ENCODE peak calls at places on chromosomes 7 and 10, in four cellular contexts. P, K, M and B are unnamed samples.

GRCh38 chr7:4931932-4932331 is 27.1 kb downstream of the MMD2 start:
- DNase-seq in P (peak; percentile 26), K (peak; percentile 7), M (peak; percentile 60), B (peak; percentile 37)

GRCh38 chr10:133013478-133013877 is 71.1 kb upstream of the CFAP46 start:
- DNase-seq in P (no peak), K (no peak), M (no peak), B (no peak)

GRCh38 chr10:22251751-22252285 is 34.0 kb upstream of the EBLN1 start:
- DNase-seq in P (no peak), K (no peak), M (peak; percentile 70), B (no peak)

GRCh38 chr7:30791126-30791525 is 19.9 kb downstream of the MINDY4 start:
- DNase-seq in P (no peak), K (peak; percentile 46), M (peak; percentile 54), B (no peak)

GRCh38 chr10:108358912-108359311 is 1194.4 kb upstream of the SORCS1 start:
- DNase-seq in P (no peak), K (no peak), M (no peak), B (peak; percentile 2)

GRCh38 chr7:92782236-92782635 is 54.1 kb downstream of the CDK6 start:
- DNase-seq in P (no peak), K (no peak), M (no peak), B (no peak)

GRCh38 chr7:35411331-35411730 is 157.4 kb upstream of the TBX20 start:
- DNase-seq in P (no peak), K (no peak), M (no peak), B (no peak)

GRCh38 chr7:159218216-159219006 is 73.7 kb upstream of the VIPR2 start:
- DNase-seq in P (no peak), K (no peak), M (peak; percentile 42), B (no peak)

GRCh38 chr7:3453398-3453797 is 152.3 kb downstream of the SDK1 start:
- DNase-seq in P (no peak), K (no peak), M (no peak), B (no peak)

GRCh38 chr7:155020996-155021395 is 18.1 kb upstream of the PAXIP1 start:
- DNase-seq in P (no peak), K (no peak), M (peak; percentile 42), B (no peak)

GRCh38 chr7:3607847-3608246 is 306.8 kb downstream of the SDK1 start:
- DNase-seq in P (no peak), K (no peak), M (no peak), B (no peak)

GRCh38 chr7:117124585-117125220 is 171.4 kb downstream of the ST7 start:
- DNase-seq in P (peak; percentile 90), K (peak; percentile 71), M (no peak), B (peak; percentile 95)

GRCh38 chr10:109912335-109913282 is 10.7 kb downstream of the XPNPEP1 start:
- DNase-seq in P (no peak), K (no peak), M (no peak), B (no peak)

GRCh38 chr7:137818036-137818435 is 28.7 kb downstream of the DGKI start:
- DNase-seq in P (no peak), K (no peak), M (no peak), B (no peak)

GRCh38 chr7:45574521-45575500 is 643 bp downstream of the ADCY1 start:
- DNase-seq in P (no peak), K (peak; percentile 58), M (peak; percentile 64), B (peak; percentile 35)

GRCh38 chr7:153518201-153518984 is 533.8 kb upstream of the DPP6 start:
- DNase-seq in P (no peak), K (no peak), M (no peak), B (no peak)

GRCh38 chr10:96638120-96638519 is 51.3 kb upstream of the TM9SF3 start:
- DNase-seq in P (no peak), K (no peak), M (no peak), B (no peak)

GRCh38 chr10:43205681-43206390 is 61.0 kb downstream of the RASGEF1A start:
- DNase-seq in P (no peak), K (no peak), M (peak; percentile 40), B (no peak)

GRCh38 chr7:155458317-155459132 is 596 bp downstream of the EN2 start:
- DNase-seq in P (no peak), K (no peak), M (no peak), B (no peak)

GRCh38 chr10:125778556-125778955 is 2.9 kb upstream of the MMP21 start:
- DNase-seq in P (no peak), K (no peak), M (peak; percentile 10), B (no peak)

GRCh38 chr10:71623098-71623985 is 96.2 kb downstream of the C10orf105 start:
- DNase-seq in P (no peak), K (peak; percentile 83), M (no peak), B (no peak)

GRCh38 chr7:137757146-137757925 is 89.4 kb downstream of the DGKI start:
- DNase-seq in P (no peak), K (no peak), M (no peak), B (no peak)

GRCh38 chr10:81546243-81546642 is 328.8 kb upstream of the NRG3 start:
- DNase-seq in P (no peak), K (no peak), M (no peak), B (no peak)

GRCh38 chr10:124073642-124074377 is 19.6 kb downstream of the CHST15 start:
- DNase-seq in P (no peak), K (no peak), M (no peak), B (no peak)

GRCh38 chr10:70925377-70926214 is 37.2 kb upstream of the PCBD1 start:
- DNase-seq in P (no peak), K (peak; percentile 83), M (peak; percentile 91), B (no peak)

GRCh38 chr10:132829403-132829802 is 43.5 kb upstream of the NKX6-2 start:
- DNase-seq in P (no peak), K (no peak), M (no peak), B (no peak)

GRCh38 chr10:58220769-58221448 is 46.8 kb downstream of the IPMK start:
- DNase-seq in P (no peak), K (no peak), M (no peak), B (no peak)

GRCh38 chr7:73766556-73767229 is 3.4 kb downstream of the CLDN3 start:
- DNase-seq in P (no peak), K (no peak), M (no peak), B (no peak)

GRCh38 chr10:122485670-122486069 is 24.3 kb downstream of the HTRA1 start:
- DNase-seq in P (no peak), K (no peak), M (no peak), B (no peak)

GRCh38 chr7:91135703-91136102 is 128.5 kb upstream of the FZD1 start:
- DNase-seq in P (no peak), K (no peak), M (no peak), B (no peak)
- TF ChIP-seq FOSL1 in P (no peak), K (no peak), M (no peak), B (no peak)

GRCh38 chr10:24814568-24815313 is 91.1 kb upstream of the ARHGAP21 start:
- DNase-seq in P (peak; percentile 54), K (no peak), M (no peak), B (peak; percentile 24)
- TF ChIP-seq FOSL1 in P (peak; percentile 82), K (no peak), M (no peak), B (no peak)

GRCh38 chr7:135178364-135178763 is 7.9 kb upstream of the CYREN start:
- DNase-seq in P (no peak), K (no peak), M (no peak), B (no peak)
- TF ChIP-seq FOSL1 in P (no peak), K (no peak), M (no peak), B (no peak)

GRCh38 chr7:23469961-23470250 is 385 bp downstream of the IGF2BP3 start:
- DNase-seq in P (no peak), K (no peak), M (peak; percentile 46), B (no peak)

GRCh38 chr7:23472556-23472955 is 2.3 kb upstream of the IGF2BP3 start:
- DNase-seq in P (no peak), K (no peak), M (no peak), B (no peak)

GRCh38 chr7:23470290-23471089 is at the start of gene IGF2BP3:
- DNase-seq in P (peak; percentile 97), K (peak; percentile 82), M (peak; percentile 88), B (peak; percentile 91)

GRCh38 chr7:23472046-23472445 is 1.8 kb upstream of the IGF2BP3 start:
- DNase-seq in P (no peak), K (no peak), M (no peak), B (no peak)

DNA sequence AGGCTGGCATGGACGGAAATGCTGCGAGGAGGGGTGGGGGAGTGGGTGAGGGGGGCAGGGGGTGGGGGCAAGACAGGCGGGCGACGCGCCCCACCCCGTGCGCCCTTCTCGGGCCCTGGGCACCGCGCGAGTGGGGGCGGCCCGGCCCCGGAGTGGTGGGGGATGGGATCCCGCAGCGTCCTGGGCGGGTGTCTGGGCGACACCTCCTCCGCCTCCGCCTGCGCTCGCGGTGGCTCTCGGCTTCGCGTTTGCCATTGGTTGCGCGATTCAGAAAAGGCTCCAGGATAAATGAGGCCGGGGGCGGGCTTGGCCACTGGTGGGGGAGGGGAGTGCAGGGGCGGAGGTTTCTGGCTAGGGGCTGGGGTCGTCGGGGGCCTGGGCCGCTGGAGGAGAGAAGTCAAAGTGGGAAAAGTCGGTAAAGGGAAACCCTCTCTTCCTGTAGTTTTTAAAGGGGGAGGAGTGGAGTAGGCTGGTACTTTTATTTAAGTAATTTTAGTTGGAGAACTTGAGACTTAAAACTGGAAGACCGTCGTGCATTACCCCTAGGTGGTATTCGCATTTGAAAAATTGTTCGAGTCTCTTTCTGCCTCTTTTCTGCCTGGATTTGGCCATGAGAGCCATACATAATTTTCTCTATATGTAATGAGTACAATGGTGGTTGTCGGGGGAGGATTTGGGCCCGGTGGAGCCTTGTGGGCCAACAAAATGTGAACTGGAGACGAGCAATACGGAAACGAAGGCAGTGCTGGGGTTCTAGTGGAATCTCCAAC is 984 bp upstream of the IGF2BP3 start:
- DNase-seq in P (peak; percentile 72), K (peak; percentile 87), M (peak; percentile 89), B (peak; percentile 83)
- TF ChIP-seq FOSL1 in P (no peak), K (no peak), M (no peak), B (no peak)

GRCh38 chr10:60384006-60384405 is 5.7 kb downstream of the ANK3 start:
- DNase-seq in P (no peak), K (no peak), M (no peak), B (no peak)

GRCh38 chr10:60380781-60381180 is 8.9 kb downstream of the ANK3 start:
- DNase-seq in P (no peak), K (no peak), M (no peak), B (no peak)

GRCh38 chr10:60384708-60385398 is 4.8 kb downstream of the ANK3 start:
- DNase-seq in P (peak; percentile 63), K (no peak), M (no peak), B (no peak)

GRCh38 chr10:60385399-60385738 is 4.3 kb downstream of the ANK3 start:
- DNase-seq in P (no peak), K (no peak), M (no peak), B (no peak)

DNA sequence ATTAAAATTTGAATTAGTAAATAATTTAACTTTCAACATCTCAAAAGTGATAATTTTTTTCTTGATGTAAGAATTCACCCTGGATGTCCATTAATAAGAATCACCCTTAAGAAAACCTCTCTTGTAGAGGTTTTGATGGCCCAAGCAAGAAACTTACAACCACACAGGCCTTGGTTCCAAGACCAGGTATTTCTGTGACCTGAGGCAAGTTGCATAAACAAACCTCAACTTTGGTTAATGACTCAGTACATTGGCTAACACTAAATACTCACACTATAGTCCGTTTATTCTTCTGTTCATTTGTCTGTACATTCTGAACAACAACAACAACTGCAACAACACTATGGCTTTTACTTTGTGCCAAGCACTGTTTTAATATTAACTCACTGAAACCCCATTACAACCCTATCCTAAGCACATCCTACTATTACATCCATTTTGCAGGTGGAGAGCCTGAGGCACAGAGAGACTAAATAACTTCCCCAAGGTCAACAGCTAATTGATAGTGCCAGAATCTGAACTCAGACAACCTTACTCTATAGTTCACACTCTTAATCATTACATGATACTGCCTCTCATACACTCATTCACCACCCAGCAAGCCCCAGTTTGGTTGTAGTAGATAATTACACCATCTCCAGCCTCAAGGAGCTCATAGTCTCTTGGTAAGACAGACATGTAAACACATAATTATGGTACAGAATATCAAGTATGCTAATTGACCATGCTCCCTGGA is 6.6 kb downstream of the ANK3 start:
- DNase-seq in P (no peak), K (no peak), M (no peak), B (no peak)
- TF ChIP-seq FOSL1 in P (no peak), K (no peak), M (no peak), B (no peak)